ENCODE peak calls at places on chromosome 21, in seven cellular contexts. M is GM12865; D is activated CD4-positive, CD25-positive, alpha-beta regulatory T cell; Y is tibial artery; T is stimulated activated CD8-positive, alpha-beta memory T cell treated with anti-CD3 and anti-CD28 coated beads, Interleukin-4, amount 100 ng/mL, for 1 hour; S is ELR; K is AG09309. C is an unnamed sample.

GRCh38 chr21:31729622-31730343 is 2.1 kb downstream of the SCAF4 start:
- DNase-seq in M (no peak), D (no peak), Y (no peak), T (no peak), S (no peak), K (no peak), C (no peak)

GRCh38 chr21:29645666-29646553 is 293.9 kb downstream of the GRIK1 start:
- DNase-seq in M (no peak), D (no peak), Y (no peak), T (no peak), S (no peak), K (no peak), C (no peak)

GRCh38 chr21:36700961-36701911 is 2.3 kb downstream of the SIM2 start:
- DNase-seq in M (no peak), D (no peak), Y (no peak), T (no peak), S (no peak), K (no peak), C (no peak)

GRCh38 chr21:44424608-44425306 is 30.6 kb upstream of the LRRC3 start:
- DNase-seq in M (no peak), D (no peak), Y (peak), T (no peak), S (no peak), K (no peak), C (peak)

GRCh38 chr21:31133243-31133830 is 95.1 kb upstream of the KRTAP19-8 start:
- DNase-seq in M (no peak), D (no peak), Y (no peak), T (no peak), S (no peak), K (no peak), C (no peak)

GRCh38 chr21:40507978-40508377 is 339.0 kb downstream of the DSCAM start:
- DNase-seq in M (no peak), D (no peak), Y (no peak), T (no peak), S (peak), K (peak), C (no peak)

GRCh38 chr21:35350965-35351364 is 301.9 kb upstream of the RUNX1 start:
- DNase-seq in M (no peak), D (no peak), Y (no peak), T (no peak), S (peak), K (no peak), C (no peak)

GRCh38 chr21:25573409-25574206 is 33.7 kb downstream of the MRPL39 start:
- DNase-seq in M (peak), D (peak), Y (no peak), T (no peak), S (peak), K (peak), C (no peak)

GRCh38 chr21:16709866-16710550 is 802.8 kb upstream of the CXADR start:
- DNase-seq in M (no peak), D (no peak), Y (no peak), T (no peak), S (no peak), K (peak), C (no peak)

GRCh38 chr21:35102488-35103407 is 53.6 kb upstream of the RUNX1 start:
- DNase-seq in M (peak), D (no peak), Y (peak), T (no peak), S (no peak), K (no peak), C (peak)

GRCh38 chr21:38968887-38969543 is 163.3 kb downstream of the ETS2 start:
- DNase-seq in M (no peak), D (no peak), Y (no peak), T (no peak), S (no peak), K (no peak), C (no peak)

GRCh38 chr21:39842741-39843146 is 24.5 kb upstream of the PCP4 start:
- DNase-seq in M (no peak), D (no peak), Y (no peak), T (no peak), S (no peak), K (no peak), C (no peak)

GRCh38 chr21:35191128-35191527 is 142.0 kb upstream of the RUNX1 start:
- DNase-seq in M (no peak), D (no peak), Y (no peak), T (no peak), S (no peak), K (no peak), C (no peak)

GRCh38 chr21:35940074-35940927 is 120.0 kb downstream of the SETD4 start:
- DNase-seq in M (peak), D (no peak), Y (no peak), T (no peak), S (peak), K (peak), C (peak)

C was measured in ascending aorta.